ENCODE peak calls at places on chromosomes 16 and 17, in six cellular contexts. O, R, Q, Z, K and S are unnamed samples.

GRCh38 chr17:57445051-57445450 is 188.7 kb downstream of the MSI2 start:
- DNase-seq in O (no peak), R (no peak), Q (no peak), Z (no peak), K (no peak), S (no peak)

GRCh38 chr17:9356488-9356911 is 219.1 kb downstream of the STX8 start:
- DNase-seq in O (peak; percentile 11), R (peak; percentile 13), Q (no peak), Z (no peak), K (no peak), S (no peak)

GRCh38 chr17:5846001-5846400 is 224.2 kb upstream of the WSCD1 start:
- DNase-seq in O (no peak), R (no peak), Q (no peak), Z (no peak), K (no peak), S (no peak)

GRCh38 chr16:66953462-66954096 is 7.5 kb upstream of the CES3 start:
- DNase-seq in O (no peak), R (no peak), Q (no peak), Z (no peak), K (no peak), S (no peak)

GRCh38 chr17:55577011-55577586 is 65.8 kb upstream of the SMIM36 start:
- DNase-seq in O (no peak), R (peak; percentile 33), Q (peak; percentile 72), Z (no peak), K (no peak), S (peak; percentile 14)

GRCh38 chr16:667780-668518 is at the start of gene RHOT2:
- DNase-seq in O (peak; percentile 98), R (peak; percentile 94), Q (peak; percentile 94), Z (peak; percentile 86), K (peak; percentile 97), S (peak; percentile 88)

GRCh38 chr16:3467920-3468319 is 24.4 kb downstream of the NAA60 start:
- DNase-seq in O (no peak), R (no peak), Q (peak; percentile 21), Z (no peak), K (no peak), S (no peak)

GRCh38 chr16:56316545-56316944 is 108.8 kb downstream of the AMFR start:
- DNase-seq in O (no peak), R (no peak), Q (no peak), Z (no peak), K (no peak), S (no peak)

GRCh38 chr17:8726951-8727555 is 17.6 kb downstream of the CCDC42 start:
- DNase-seq in O (no peak), R (no peak), Q (peak; percentile 92), Z (no peak), K (no peak), S (no peak)

GRCh38 chr17:11144358-11145233 is 96.4 kb upstream of the SHISA6 start:
- DNase-seq in O (peak; percentile 69), R (no peak), Q (peak; percentile 58), Z (no peak), K (peak; percentile 14), S (no peak)

DNA sequence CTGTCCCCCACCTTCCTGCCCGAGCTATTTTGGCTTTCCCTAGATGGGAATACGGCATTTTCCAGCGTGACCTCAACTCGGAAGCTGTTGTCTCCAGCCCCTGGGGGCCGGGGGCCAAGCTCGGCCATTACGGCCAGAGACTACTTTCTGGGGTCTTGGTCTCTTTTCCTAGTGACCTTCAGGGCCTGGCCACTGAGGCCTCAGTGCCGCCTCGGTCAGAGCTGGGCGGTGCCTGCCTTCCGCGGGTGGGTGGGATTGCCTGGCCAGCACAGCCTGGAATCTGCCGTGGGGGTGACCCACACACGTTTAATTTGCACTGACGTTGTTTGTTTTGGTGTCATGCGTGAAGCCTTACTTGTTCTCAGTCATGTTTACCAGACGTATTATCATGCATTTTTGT is 29.2 kb downstream of the TSC2 start:
- DNase-seq in O (no peak), R (no peak), Q (no peak), Z (no peak), K (no peak), S (no peak)
- H3K36me3 ChIP-seq in O (no peaks in the 10 kb centered on the region), R (no peaks in the 10 kb centered on the region), Q (peaks cover 7% of the 10 kb centered on the region), Z (peaks cover 32% of the 10 kb centered on the region), K (no peaks in the 10 kb centered on the region), S (no peaks in the 10 kb centered on the region)

GRCh38 chr17:77666480-77666879 is 292.0 kb upstream of the TNRC6C start:
- DNase-seq in O (no peak), R (no peak), Q (no peak), Z (no peak), K (no peak), S (no peak)
- H3K4me3 ChIP-seq in O (no peak overlapping the region), R (no peak overlapping the region), Q (no peak overlapping the region), Z (peak overlapping the region; percentile 87), K (no peak overlapping the region), S (peak overlapping the region; percentile 86)

DNA sequence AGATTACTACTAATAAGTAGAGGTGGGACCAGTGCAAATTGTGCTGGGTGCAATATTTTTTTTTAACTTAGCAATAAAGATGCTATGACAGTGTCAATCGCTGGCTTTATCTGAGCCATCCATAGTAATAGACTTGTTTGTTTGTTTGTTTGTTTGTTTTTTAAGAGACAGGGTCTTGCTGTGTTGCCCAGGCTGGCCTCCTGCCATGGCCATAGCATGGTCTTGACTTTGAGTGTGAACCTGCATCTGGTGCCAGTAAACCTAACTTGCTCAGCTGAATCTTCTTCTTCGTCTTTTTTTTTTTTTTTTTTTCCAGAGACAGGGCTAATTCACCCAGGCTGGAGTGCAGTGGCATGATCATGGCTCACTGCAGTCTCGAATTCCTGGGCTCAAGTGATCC is 46.6 kb downstream of the ZNRF1 start:
- DNase-seq in O (no peak), R (no peak), Q (no peak), Z (no peak), K (no peak), S (no peak)
- H3K27ac ChIP-seq in O (no peak overlapping the region), R (peak overlapping the region; percentile 63), Q (no peak overlapping the region), Z (no peak overlapping the region), K (peak overlapping the region; percentile 81), S (no peak overlapping the region)

GRCh38 chr16:24810951-24811843 is 34.6 kb upstream of the SLC5A11 start:
- DNase-seq in O (no peak), R (no peak), Q (no peak), Z (no peak), K (no peak), S (no peak)
- H3K36me3 ChIP-seq in O (peaks cover 25% of the 10 kb centered on the region), R (peaks cover 9% of the 10 kb centered on the region), Q (peaks cover 81% of the 10 kb centered on the region), Z (peaks cover 92% of the 10 kb centered on the region), K (peaks cover 55% of the 10 kb centered on the region), S (peaks cover 74% of the 10 kb centered on the region)